ENCODE peak calls at places on chromosomes 13 and 19, in four cellular contexts. Q is NCI-H1092, D is OCI-LY7, Z is AG04450. G is an unnamed sample.

GRCh38 chr13:50400035-50400726 is 384.9 kb downstream of the KCNRG start:
- DNase-seq in Q (no peak), D (no peak), Z (no peak), G (no peak)

GRCh38 chr13:105991622-105992254 is 543.7 kb downstream of the EFNB2 start:
- DNase-seq in Q (no peak), D (no peak), Z (no peak), G (no peak)

GRCh38 chr13:52743988-52744387 is 4.4 kb upstream of the CNMD start:
- DNase-seq in Q (no peak), D (no peak), Z (no peak), G (peak; percentile 17)

GRCh38 chr13:110924639-110924934 is 9.7 kb upstream of the ANKRD10 start:
- DNase-seq in Q (no peak), D (no peak), Z (no peak), G (no peak)

GRCh38 chr13:111572956-111573355 is 252.5 kb downstream of the TEX29 start:
- DNase-seq in Q (peak; percentile 99), D (no peak), Z (no peak), G (no peak)

GRCh38 chr19:41218615-41219507 is at the start of gene AXL:
- DNase-seq in Q (no peak), D (no peak), Z (no peak), G (no peak)

GRCh38 chr13:109381546-109382180 is 404.7 kb downstream of the IRS2 start:
- DNase-seq in Q (no peak), D (no peak), Z (peak; percentile 32), G (no peak)

GRCh38 chr13:29683041-29683440 is 87.6 kb upstream of the SLC7A1 start:
- DNase-seq in Q (no peak), D (no peak), Z (no peak), G (no peak)

GRCh38 chr13:28329395-28330158 is 165.4 kb downstream of the FLT1 start:
- DNase-seq in Q (no peak), D (no peak), Z (peak; percentile 78), G (no peak)

GRCh38 chr19:47729799-47730520 is 15.4 kb upstream of the NOP53 start:
- DNase-seq in Q (no peak), D (no peak), Z (no peak), G (no peak)

GRCh38 chr13:21242236-21242635 is 65.8 kb downstream of the MRPL57 start:
- DNase-seq in Q (no peak), D (peak; percentile 11), Z (no peak), G (peak; percentile 16)

GRCh38 chr13:43293986-43294880 is 270.8 kb downstream of the DNAJC15 start:
- DNase-seq in Q (no peak), D (no peak), Z (no peak), G (no peak)

G was measured in NAMALWA.